ENCODE peak calls at places on chromosome 6, in six cellular contexts. P, U, B, M, F and H are unnamed samples.

GRCh38 chr6:109526905-109527628 is 44.0 kb upstream of the ZBTB24 start:
- DNase-seq in P (peak), U (peak), B (peak), M (peak), F (peak), H (no peak)

GRCh38 chr6:93675856-93676255 is 256.5 kb upstream of the EPHA7 start:
- DNase-seq in P (no peak), U (no peak), B (no peak), M (no peak), F (no peak), H (no peak)

GRCh38 chr6:144566868-144567615 is 281.9 kb downstream of the UTRN start:
- DNase-seq in P (no peak), U (no peak), B (no peak), M (peak), F (no peak), H (no peak)

GRCh38 chr6:32402812-32403211 is 4.2 kb downstream of the BTNL2 start:
- DNase-seq in P (no peak), U (no peak), B (no peak), M (no peak), F (no peak), H (no peak)

GRCh38 chr6:21856844-21857243 is 263.3 kb downstream of the SOX4 start:
- DNase-seq in P (no peak), U (peak), B (no peak), M (peak), F (no peak), H (no peak)

GRCh38 chr6:64553414-64553813 is 917.8 kb downstream of the PHF3 start:
- DNase-seq in P (no peak), U (no peak), B (no peak), M (no peak), F (no peak), H (no peak)

GRCh38 chr6:33217681-33218080 is 9.4 kb downstream of the RING1 start:
- DNase-seq in P (no peak), U (no peak), B (no peak), M (no peak), F (no peak), H (no peak)

GRCh38 chr6:9138856-9139426 is 703.6 kb upstream of the SLC35B3 start:
- DNase-seq in P (no peak), U (peak), B (no peak), M (no peak), F (no peak), H (no peak)

GRCh38 chr6:144477396-144477795 is 192.3 kb downstream of the UTRN start:
- DNase-seq in P (no peak), U (peak), B (no peak), M (peak), F (no peak), H (no peak)

GRCh38 chr6:139436521-139437348 is 62.3 kb upstream of the CITED2 start:
- DNase-seq in P (peak), U (no peak), B (no peak), M (peak), F (no peak), H (no peak)